ENCODE peak calls at places on chromosomes 2 and 18, in eight cellular contexts. C is NB4, Y is A549, J is pancreas, U is left lung, N is GM10248, I is mammary epithelial cell, S is suprapubic skin. Q is an unnamed sample.

GRCh38 chr2:240284503-240285259 is 144.2 kb upstream of the OTOS start:
- DNase-seq in C (no peak), Y (no peak), J (no peak), U (no peak), N (no peak), I (no peak), S (no peak), Q (no peak)

GRCh38 chr2:56680971-56681631 is 497.3 kb downstream of the CCDC85A start:
- DNase-seq in C (no peak), Y (no peak), J (no peak), U (no peak), N (no peak), I (peak), S (no peak), Q (no peak)

GRCh38 chr2:218986148-218986761 is 1.3 kb upstream of the FEV start:
- DNase-seq in C (no peak), Y (no peak), J (no peak), U (no peak), N (no peak), I (no peak), S (peak), Q (no peak)

GRCh38 chr2:85737481-85737880 is 16.3 kb upstream of the ATOH8 start:
- DNase-seq in C (no peak), Y (no peak), J (no peak), U (no peak), N (no peak), I (peak), S (peak), Q (no peak)

GRCh38 chr2:60552096-60552850 is 1.2 kb downstream of the BCL11A start:
- DNase-seq in C (peak), Y (no peak), J (peak), U (no peak), N (no peak), I (peak), S (no peak), Q (peak)

GRCh38 chr2:138095336-138095735 is 131.1 kb downstream of the HNMT start:
- DNase-seq in C (no peak), Y (no peak), J (no peak), U (no peak), N (no peak), I (no peak), S (no peak), Q (no peak)

GRCh38 chr18:36468161-36468560 is 170.6 kb downstream of the FHOD3 start:
- DNase-seq in C (no peak), Y (no peak), J (peak), U (no peak), N (no peak), I (no peak), S (no peak), Q (no peak)

GRCh38 chr18:55310044-55310676 is 277.8 kb downstream of the TCF4 start:
- DNase-seq in C (no peak), Y (no peak), J (no peak), U (no peak), N (no peak), I (no peak), S (no peak), Q (no peak)

GRCh38 chr2:2788076-2788475 is 457.0 kb upstream of the MYT1L start:
- DNase-seq in C (no peak), Y (no peak), J (no peak), U (no peak), N (no peak), I (no peak), S (no peak), Q (no peak)

GRCh38 chr2:181586569-181587076 is 70.3 kb downstream of the CERKL start:
- DNase-seq in C (no peak), Y (peak), J (no peak), U (no peak), N (peak), I (peak), S (no peak), Q (no peak)

GRCh38 chr2:3287896-3288295 is 89.7 kb downstream of the EIPR1 start:
- DNase-seq in C (no peak), Y (no peak), J (no peak), U (no peak), N (no peak), I (no peak), S (peak), Q (no peak)

GRCh38 chr2:26072925-26073768 is 39.3 kb downstream of the RAB10 start:
- DNase-seq in C (no peak), Y (no peak), J (no peak), U (no peak), N (no peak), I (no peak), S (no peak), Q (no peak)

GRCh38 chr18:6055711-6056110 is 160.4 kb upstream of the TMEM200C start:
- DNase-seq in C (no peak), Y (peak), J (no peak), U (no peak), N (no peak), I (no peak), S (no peak), Q (no peak)

GRCh38 chr2:59236723-59237122 is 995.6 kb upstream of the FANCL start:
- DNase-seq in C (peak), Y (no peak), J (no peak), U (no peak), N (no peak), I (peak), S (no peak), Q (no peak)

GRCh38 chr2:46096272-46096671 is 200.9 kb upstream of the EPAS1 start:
- DNase-seq in C (no peak), Y (no peak), J (no peak), U (no peak), N (no peak), I (no peak), S (no peak), Q (no peak)

GRCh38 chr2:20432714-20433113 is 14.2 kb upstream of the RHOB start:
- DNase-seq in C (no peak), Y (no peak), J (no peak), U (no peak), N (no peak), I (no peak), S (no peak), Q (no peak)

GRCh38 chr2:168550670-168551069 is 94.6 kb downstream of the CERS6 start:
- DNase-seq in C (peak), Y (no peak), J (no peak), U (peak), N (no peak), I (no peak), S (no peak), Q (no peak)

GRCh38 chr2:66426250-66427064 is 8.5 kb upstream of the MEIS1 start:
- DNase-seq in C (no peak), Y (no peak), J (peak), U (no peak), N (no peak), I (no peak), S (no peak), Q (no peak)

GRCh38 chr2:55364189-55365055 is 55.2 kb downstream of the CCDC88A start:
- DNase-seq in C (no peak), Y (peak), J (no peak), U (no peak), N (no peak), I (peak), S (no peak), Q (no peak)

GRCh38 chr2:72008608-72009007 is 139.1 kb downstream of the CYP26B1 start:
- DNase-seq in C (no peak), Y (no peak), J (no peak), U (no peak), N (no peak), I (no peak), S (peak), Q (no peak)

GRCh38 chr2:10103179-10103578 is 19.4 kb upstream of the RRM2 start:
- DNase-seq in C (no peak), Y (no peak), J (no peak), U (no peak), N (no peak), I (no peak), S (no peak), Q (no peak)

GRCh38 chr18:6881034-6881800 is 151.7 kb downstream of the ARHGAP28 start:
- DNase-seq in C (no peak), Y (no peak), J (no peak), U (no peak), N (no peak), I (no peak), S (peak), Q (no peak)

GRCh38 chr2:96091141-96091710 is 25.1 kb downstream of the ADRA2B start:
- DNase-seq in C (no peak), Y (no peak), J (no peak), U (peak), N (peak), I (no peak), S (no peak), Q (no peak)

GRCh38 chr18:59218018-59218417 is 1.9 kb upstream of the GRP start:
- DNase-seq in C (no peak), Y (no peak), J (no peak), U (no peak), N (no peak), I (no peak), S (no peak), Q (no peak)

GRCh38 chr2:32291746-32292145 is 14.0 kb downstream of the YIPF4 start:
- DNase-seq in C (no peak), Y (no peak), J (no peak), U (no peak), N (no peak), I (no peak), S (no peak), Q (no peak)

GRCh38 chr18:2134364-2134763 is 436.9 kb downstream of the METTL4 start:
- DNase-seq in C (no peak), Y (no peak), J (no peak), U (no peak), N (no peak), I (no peak), S (no peak), Q (no peak)

GRCh38 chr2:189492451-189492850 is 51.2 kb downstream of the WDR75 start:
- DNase-seq in C (no peak), Y (no peak), J (no peak), U (no peak), N (no peak), I (peak), S (no peak), Q (no peak)

GRCh38 chr2:101308432-101309210 is at the start of gene RNF149:
- DNase-seq in C (peak), Y (peak), J (peak), U (peak), N (peak), I (peak), S (peak), Q (peak)
- TF ChIP-seq CTCF in C (no peak), Y (no peak), J (no peak), U (no peak), N (no peak), I (no peak), S (no peak), Q (no peak)

DNA sequence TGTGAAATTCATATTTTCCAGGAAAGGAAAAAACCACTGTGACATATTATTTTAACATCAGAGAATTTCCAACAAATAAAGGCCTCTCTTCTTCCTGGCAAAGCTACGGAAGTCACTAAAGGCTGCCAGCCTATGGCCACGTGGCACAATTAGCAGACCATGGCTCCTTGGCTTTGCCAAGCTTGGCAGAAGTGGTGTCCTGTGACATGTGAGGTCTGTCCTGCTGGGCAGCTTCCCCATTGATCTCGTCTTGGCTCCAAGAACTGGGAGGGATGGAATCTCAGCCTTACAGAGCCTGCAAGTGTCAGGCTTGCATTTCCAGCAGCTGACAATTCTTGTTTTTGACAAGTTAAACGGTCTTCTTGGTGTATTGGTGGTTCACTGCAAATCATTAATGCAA is 226.9 kb upstream of the THSD7B start:
- DNase-seq in C (no peak), Y (no peak), J (no peak), U (no peak), N (no peak), I (no peak), S (no peak), Q (no peak)
- TF ChIP-seq CTCF in C (no peak), Y (no peak), J (no peak), U (no peak), N (no peak), I (no peak), S (no peak), Q (no peak)

GRCh38 chr18:74623047-74623816 is 25.6 kb downstream of the ZNF407 start:
- DNase-seq in C (peak), Y (no peak), J (no peak), U (no peak), N (no peak), I (no peak), S (no peak), Q (no peak)
- TF ChIP-seq CTCF in C (peak), Y (peak), J (no peak), U (no peak), N (peak), I (peak), S (no peak), Q (no peak)

DNA sequence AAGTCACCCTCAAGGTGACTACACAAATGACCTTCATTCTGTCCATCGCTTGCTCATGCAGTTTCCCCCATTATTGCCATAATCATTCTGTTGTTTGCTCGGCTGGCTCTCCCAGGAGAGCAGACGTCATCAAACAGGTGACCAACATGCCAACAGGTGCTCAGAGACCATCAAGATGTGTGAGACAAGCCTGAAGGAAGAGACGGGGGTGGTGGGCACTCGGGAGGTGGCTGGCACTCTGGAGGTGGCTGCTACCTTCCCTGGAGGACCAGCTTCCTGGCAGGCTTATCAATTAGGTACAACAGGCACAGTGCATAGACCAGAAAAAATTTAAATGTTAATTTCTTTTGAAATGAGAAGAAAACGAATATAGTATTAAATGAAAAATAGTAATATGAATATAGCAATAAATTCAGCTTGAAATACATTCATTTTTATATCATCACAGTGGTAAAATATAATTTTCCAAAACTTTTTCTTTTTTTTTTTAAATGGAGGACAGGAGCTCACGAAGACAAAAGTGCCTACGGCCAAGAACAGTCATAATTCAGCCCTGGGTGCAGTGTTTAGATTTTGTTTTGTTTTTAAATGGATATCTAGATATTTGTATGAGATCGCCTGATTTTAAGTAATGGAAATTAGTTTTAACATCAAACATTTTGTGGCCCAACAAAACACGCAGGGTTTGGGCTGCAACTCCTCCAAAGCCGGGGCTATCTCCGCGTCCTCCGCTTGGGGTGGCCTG is 16.9 kb upstream of the HAAO start:
- DNase-seq in C (no peak), Y (no peak), J (peak), U (peak), N (no peak), I (no peak), S (no peak), Q (no peak)
- TF ChIP-seq CTCF in C (no peak), Y (no peak), J (no peak), U (no peak), N (no peak), I (peak), S (no peak), Q (no peak)

GRCh38 chr2:170530284-170530745 is 184.8 kb upstream of the SP5 start:
- DNase-seq in C (no peak), Y (peak), J (peak), U (peak), N (no peak), I (no peak), S (peak), Q (no peak)
- TF ChIP-seq CTCF in C (no peak), Y (no peak), J (no peak), U (no peak), N (no peak), I (no peak), S (no peak), Q (no peak)

Q was measured in activated B cell treated with CpG ODN at 0.5 μM for 24 hours.